ENCODE peak calls at places on chromosomes 2 and 18, in six cellular contexts. I is occipital lobe; V is activated effector memory CD4-positive, alpha-beta T cell treated with Interleukin-2 at 50 U/mL for 16 hours; G is iris pigment epithelial cell; R is nucleus accumbens; F is endothelial cell. T is an unnamed sample.

GRCh38 chr2:158464426-158465281 is 7.9 kb downstream of the PKP4 start:
- DNase-seq in F (no peak), R (no peak), I (no peak), V (no peak), G (no peak), T (peak; percentile 15)

GRCh38 chr2:65388051-65388531 is 44.3 kb downstream of the SPRED2 start:
- DNase-seq in G (no peak), F (no peak), R (no peak), V (no peak), I (no peak), T (no peak)

GRCh38 chr2:168660859-168661258 is 141.6 kb upstream of the NOSTRIN start:
- DNase-seq in V (no peak), G (no peak), F (no peak), I (no peak), R (no peak), T (peak; percentile 23)

GRCh38 chr2:207467716-207468347 is 61.9 kb upstream of the CREB1 start:
- DNase-seq in F (no peak), G (peak; percentile 85), I (no peak), R (no peak), V (no peak), T (no peak)

GRCh38 chr2:144607899-144608477 is 88.1 kb upstream of the ZEB2 start:
- DNase-seq in G (peak; percentile 68), V (no peak), F (no peak), R (no peak), I (no peak), T (no peak)

GRCh38 chr2:19714926-19715325 is 186.9 kb downstream of the TTC32 start:
- DNase-seq in G (peak; percentile 21), V (no peak), I (no peak), R (no peak), F (no peak), T (no peak)

GRCh38 chr18:69817335-69817935 is 130.2 kb downstream of the CD226 start:
- DNase-seq in R (no peak), F (no peak), G (peak; percentile 57), V (no peak), I (no peak), T (no peak)

GRCh38 chr2:233100192-233100998 is 40.3 kb downstream of the INPP5D start:
- DNase-seq in V (peak; percentile 41), I (no peak), G (no peak), F (no peak), R (no peak), T (no peak)

GRCh38 chr2:199410130-199410529 is 47.6 kb downstream of the SATB2 start:
- DNase-seq in F (no peak), V (no peak), G (peak; percentile 15), I (no peak), R (no peak), T (no peak)

GRCh38 chr2:205556841-205557539 is 125.3 kb upstream of the NRP2 start:
- DNase-seq in F (no peak), I (no peak), V (no peak), R (no peak), G (no peak), T (no peak)

GRCh38 chr18:42038936-42039335 is 83.9 kb downstream of the PIK3C3 start:
- DNase-seq in G (peak; percentile 87), R (no peak), I (no peak), F (no peak), V (no peak), T (peak; percentile 19)

GRCh38 chr18:55048892-55049291 is 89.6 kb upstream of the CCDC68 start:
- DNase-seq in V (no peak), R (no peak), F (no peak), I (no peak), G (peak; percentile 66), T (no peak)

GRCh38 chr2:62158444-62159121 is 37.3 kb upstream of the B3GNT2 start:
- DNase-seq in G (no peak), R (no peak), I (no peak), V (no peak), F (no peak), T (no peak)

GRCh38 chr2:218882866-218883366 is 2.3 kb downstream of the WNT10A start:
- DNase-seq in F (no peak), I (no peak), V (no peak), G (no peak), R (no peak), T (no peak)

GRCh38 chr2:220855296-220855695 is 716.8 kb downstream of the EPHA4 start:
- DNase-seq in F (no peak), I (no peak), V (no peak), G (peak; percentile 47), R (no peak), T (no peak)

GRCh38 chr2:161122772-161123530 is 37.3 kb upstream of the TANK start:
- DNase-seq in I (peak; percentile 39), G (peak; percentile 96), R (peak; percentile 61), V (no peak), F (no peak), T (peak; percentile 78)

GRCh38 chr2:231940795-231941194 is 14.6 kb upstream of the NPPC start:
- DNase-seq in G (no peak), I (no peak), R (no peak), V (no peak), F (no peak), T (no peak)

GRCh38 chr2:113236367-113237159 is 42.2 kb downstream of the PAX8 start:
- DNase-seq in R (no peak), I (no peak), F (no peak), V (no peak), G (no peak), T (no peak)

GRCh38 chr2:32168513-32168912 is 2.8 kb downstream of the SLC30A6 start:
- DNase-seq in I (no peak), G (no peak), V (no peak), F (no peak), R (no peak), T (no peak)

GRCh38 chr18:68803371-68803770 is 5.5 kb downstream of the CCDC102B start:
- DNase-seq in G (peak; percentile 95), V (no peak), R (no peak), F (no peak), I (peak; percentile 1), T (peak; percentile 17)

GRCh38 chr2:58826795-58827194 is 585.7 kb upstream of the FANCL start:
- DNase-seq in V (no peak), F (no peak), G (no peak), I (no peak), R (no peak), T (no peak)

GRCh38 chr2:136248242-136248641 is 130.3 kb upstream of the CXCR4 start:
- DNase-seq in R (no peak), G (peak; percentile 33), F (no peak), I (no peak), V (no peak), T (peak; percentile 27)

GRCh38 chr2:38293152-38293865 is 83.8 kb downstream of the ATL2 start:
- DNase-seq in I (no peak), R (no peak), V (no peak), G (peak; percentile 30), F (no peak), T (no peak)

GRCh38 chr2:70645733-70646420 is 92.3 kb upstream of the TGFA start:
- DNase-seq in I (no peak), G (no peak), R (no peak), V (no peak), F (peak; percentile 17), T (no peak)

GRCh38 chr18:35918564-35918963 is 53.9 kb upstream of the RMP24 start:
- DNase-seq in I (no peak), G (no peak), F (no peak), V (no peak), R (no peak), T (no peak)

GRCh38 chr2:66567000-66567399 is 132.1 kb downstream of the MEIS1 start:
- DNase-seq in G (no peak), V (no peak), F (no peak), I (no peak), R (no peak), T (no peak)